ENCODE peak calls at places on chromosomes 5 and 9, in seven cellular contexts. M, H, E, U, Y, B and Z are unnamed samples.

GRCh38 chr5:59169101-59169767 is 586.4 kb downstream of the RAB3C start:
- DNase-seq in M (no peak), H (no peak), E (peak), U (no peak), Y (no peak), B (no peak), Z (no peak)

GRCh38 chr5:91049112-91049511 is 334.0 kb downstream of the ARRDC3 start:
- DNase-seq in M (no peak), H (no peak), E (no peak), U (no peak), Y (no peak), B (no peak), Z (no peak)

GRCh38 chr5:104186100-104186499 is 623.5 kb upstream of the NUDT12 start:
- DNase-seq in M (peak), H (no peak), E (no peak), U (no peak), Y (peak), B (no peak), Z (no peak)

GRCh38 chr9:92377904-92378303 is 26.5 kb downstream of the OGN start:
- DNase-seq in M (no peak), H (no peak), E (no peak), U (no peak), Y (no peak), B (no peak), Z (no peak)

GRCh38 chr5:1975898-1976765 is 93.4 kb upstream of the IRX4 start:
- DNase-seq in M (peak), H (no peak), E (no peak), U (no peak), Y (no peak), B (no peak), Z (peak)

GRCh38 chr9:130770679-130771442 is 64.2 kb upstream of the ABL1 start:
- DNase-seq in M (peak), H (no peak), E (peak), U (peak), Y (peak), B (no peak), Z (peak)

GRCh38 chr9:79642671-79643070 is 70.9 kb downstream of the TLE4 start:
- DNase-seq in M (no peak), H (no peak), E (no peak), U (no peak), Y (no peak), B (no peak), Z (no peak)

GRCh38 chr9:36141288-36141687 is 4.8 kb downstream of the GLIPR2 start:
- DNase-seq in M (no peak), H (no peak), E (peak), U (no peak), Y (no peak), B (no peak), Z (no peak)

DNA sequence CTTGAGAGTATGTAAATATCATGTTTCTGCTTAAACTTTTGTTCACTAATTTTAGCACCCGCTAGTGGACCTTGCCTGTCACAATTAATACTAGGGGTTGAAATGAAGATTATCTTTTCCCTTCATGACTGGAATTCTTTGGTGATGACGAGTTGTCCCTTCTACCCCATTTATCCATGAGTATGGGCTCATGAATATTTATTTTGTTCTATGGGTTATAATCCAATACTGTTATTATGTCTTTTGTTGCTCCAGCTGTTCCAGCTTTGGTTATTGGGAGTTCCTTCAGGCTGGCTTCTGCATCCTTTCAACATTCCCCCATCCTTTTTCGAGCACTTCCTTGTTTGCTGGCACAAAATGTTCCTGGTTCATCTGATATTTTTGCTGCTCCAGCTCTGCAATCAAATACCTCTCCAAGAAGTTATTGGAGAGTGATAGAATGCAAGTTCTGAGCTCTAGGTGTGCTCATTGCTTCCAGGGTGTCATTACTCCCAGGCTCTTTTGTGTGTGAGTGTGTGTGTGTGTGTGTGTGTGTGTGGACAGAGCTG is 19.7 kb upstream of the ARHGEF28 start:
- DNase-seq in M (no peak), H (no peak), E (no peak), U (no peak), Y (no peak), B (no peak), Z (no peak)
- TF ChIP-seq CTCF in M (no peak), H (no peak), E (no peak), U (peak), Y (no peak), B (no peak), Z (no peak)

GRCh38 chr9:83413367-83413766 is 124.8 kb downstream of the FRMD3 start:
- DNase-seq in M (no peak), H (no peak), E (no peak), U (no peak), Y (no peak), B (no peak), Z (no peak)
- H3K4me3 ChIP-seq in M (no peak), H (no peak), E (no peak), U (no peak), Y (no peak), B (no peak), Z (no peak)

GRCh38 chr9:81312346-81312745 is 377.0 kb downstream of the TLE1 start:
- DNase-seq in M (no peak), H (no peak), E (no peak), U (no peak), Y (no peak), B (no peak), Z (no peak)
- TF ChIP-seq CTCF in M (no peak), H (no peak), E (peak), U (no peak), Y (peak), B (no peak), Z (no peak)

DNA sequence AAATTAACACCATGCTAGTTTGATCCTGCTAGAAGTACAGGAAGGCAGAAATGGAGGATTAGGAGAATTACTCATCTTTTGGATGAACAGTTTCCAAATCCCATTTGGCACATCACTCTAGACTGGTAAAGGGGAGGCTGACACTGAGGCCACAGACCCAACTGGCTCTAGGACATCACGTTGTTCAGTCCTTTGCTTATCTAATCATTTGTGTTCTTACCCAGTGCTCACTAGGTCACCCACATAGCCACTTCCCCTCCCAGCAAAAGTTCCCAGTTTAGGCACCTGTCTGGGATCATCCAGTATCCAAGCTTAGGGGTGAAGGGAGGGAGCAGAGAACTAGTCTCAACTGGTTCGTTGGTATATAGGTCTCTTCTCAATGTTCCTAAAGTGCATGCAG is 1.6 kb upstream of the LEAP2 start:
- DNase-seq in M (no peak), H (no peak), E (no peak), U (no peak), Y (no peak), B (no peak), Z (no peak)
- H3K4me3 ChIP-seq in M (no peak), H (no peak), E (no peak), U (no peak), Y (no peak), B (no peak), Z (no peak)

GRCh38 chr9:117715411-117715989 is 11.3 kb downstream of the TLR4 start:
- DNase-seq in M (peak), H (no peak), E (peak), U (no peak), Y (no peak), B (no peak), Z (no peak)

GRCh38 chr9:117709936-117710335 is 5.7 kb downstream of the TLR4 start:
- DNase-seq in M (no peak), H (no peak), E (no peak), U (no peak), Y (no peak), B (no peak), Z (no peak)

GRCh38 chr9:117718085-117718484 is 13.9 kb downstream of the TLR4 start:
- DNase-seq in M (peak), H (no peak), E (peak), U (no peak), Y (no peak), B (no peak), Z (peak)

GRCh38 chr9:117718701-117719100 is 14.5 kb downstream of the TLR4 start:
- DNase-seq in M (peak), H (no peak), E (peak), U (no peak), Y (no peak), B (no peak), Z (no peak)

DNA sequence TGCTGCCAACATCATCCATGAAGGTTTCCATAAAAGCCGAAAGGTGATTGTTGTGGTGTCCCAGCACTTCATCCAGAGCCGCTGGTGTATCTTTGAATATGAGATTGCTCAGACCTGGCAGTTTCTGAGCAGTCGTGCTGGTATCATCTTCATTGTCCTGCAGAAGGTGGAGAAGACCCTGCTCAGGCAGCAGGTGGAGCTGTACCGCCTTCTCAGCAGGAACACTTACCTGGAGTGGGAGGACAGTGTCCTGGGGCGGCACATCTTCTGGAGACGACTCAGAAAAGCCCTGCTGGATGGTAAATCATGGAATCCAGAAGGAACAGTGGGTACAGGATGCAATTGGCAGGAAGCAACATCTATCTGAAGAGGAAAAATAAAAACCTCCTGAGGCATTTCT is 10.1 kb downstream of the TLR4 start:
- DNase-seq in M (peak), H (no peak), E (no peak), U (no peak), Y (no peak), B (no peak), Z (peak)
- TF ChIP-seq CTCF in M (peak), H (peak), E (no peak), U (no peak), Y (peak), B (no peak), Z (peak)

DNA sequence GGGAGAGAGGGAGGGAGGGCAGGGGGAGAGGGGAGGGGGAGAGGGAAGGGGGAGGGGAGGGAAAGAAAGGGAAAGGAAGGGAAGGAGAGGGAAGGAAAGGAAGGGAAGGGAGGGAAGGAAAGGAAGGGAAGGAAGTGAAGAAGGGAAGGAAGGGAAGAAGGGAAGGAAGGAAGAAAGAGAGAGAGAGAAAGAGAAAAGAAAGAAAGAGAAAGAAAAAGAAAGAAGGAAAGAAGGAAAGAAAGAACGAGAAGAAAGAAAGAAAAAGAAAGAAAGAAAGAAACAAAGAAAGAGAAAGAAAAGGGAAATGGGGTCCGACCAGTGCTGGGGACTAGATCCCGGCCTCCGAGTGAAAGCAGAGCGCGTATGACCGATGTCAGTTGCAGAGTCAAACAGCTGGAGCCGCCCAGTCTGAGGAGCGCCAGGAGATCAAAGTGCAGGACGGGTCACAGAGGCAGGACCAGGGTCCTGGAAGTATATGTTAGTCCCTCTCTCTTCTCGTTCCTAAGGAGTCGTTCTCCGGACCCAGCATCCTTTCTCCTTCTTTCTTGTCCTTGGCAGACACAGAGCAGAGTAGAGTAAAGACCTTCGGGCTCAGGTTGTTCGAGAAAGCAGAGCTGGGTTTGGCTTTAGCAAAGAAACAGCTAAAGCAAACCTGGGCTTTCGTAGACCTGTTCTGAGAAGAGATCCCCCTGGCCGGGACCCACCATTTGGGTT is 305.4 kb upstream of the MSX2 start:
- DNase-seq in M (peak), H (no peak), E (no peak), U (no peak), Y (no peak), B (no peak), Z (no peak)
- H3K4me3 ChIP-seq in M (no peak), H (peak), E (peak), U (peak), Y (no peak), B (no peak), Z (no peak)